ENCODE peak calls at places on chromosomes 12 and 14, in eight cellular contexts. D is T1000; W is naive thymus-derived CD4-positive, alpha-beta T cell; C is GM18507; X is cardiac muscle cell; I is PC-3; F is AG04450; H is neural progenitor cell. V is an unnamed sample.

GRCh38 chr12:77343291-77343690 is 277.9 kb upstream of the E2F7 start:
- DNase-seq in D (no peak), W (no peak), C (no peak), X (peak), I (peak), F (no peak), H (no peak), V (no peak)

GRCh38 chr12:131448254-131448795 is 262.6 kb upstream of the SFSWAP start:
- DNase-seq in D (no peak), W (no peak), C (no peak), X (no peak), I (no peak), F (no peak), H (no peak), V (no peak)

GRCh38 chr12:32418903-32419519 is 19.7 kb downstream of the FGD4 start:
- DNase-seq in D (no peak), W (no peak), C (no peak), X (no peak), I (peak), F (no peak), H (peak), V (no peak)

GRCh38 chr14:59251811-59252771 is 63.6 kb downstream of the DAAM1 start:
- DNase-seq in D (no peak), W (no peak), C (no peak), X (peak), I (no peak), F (no peak), H (peak), V (no peak)

GRCh38 chr14:64294672-64295413 is 672 bp upstream of the ESR2 start:
- DNase-seq in D (peak), W (peak), C (peak), X (peak), I (peak), F (peak), H (peak), V (peak)

GRCh38 chr14:99881011-99881410 is 87.8 kb downstream of the EML1 start:
- DNase-seq in D (no peak), W (no peak), C (no peak), X (no peak), I (no peak), F (no peak), H (no peak), V (no peak)

GRCh38 chr14:94113908-94114588 is 3.5 kb downstream of the IFI27 start:
- DNase-seq in D (no peak), W (no peak), C (no peak), X (no peak), I (no peak), F (no peak), H (no peak), V (no peak)

GRCh38 chr14:95238674-95239313 is 80.9 kb downstream of the CLMN start:
- DNase-seq in D (no peak), W (no peak), C (no peak), X (no peak), I (no peak), F (no peak), H (no peak), V (no peak)

V was measured in CD4-positive, CD25-positive, alpha-beta regulatory T cell.